ENCODE peak calls at places on chromosomes 7 and 10, in five cellular contexts. E is RWPE2, Q is PC-3, P is cardiac muscle cell, Y is B cell. F is an unnamed sample.

GRCh38 chr7:152899482-152900166 is 140.1 kb downstream of the ACTR3B start:
- DNase-seq in E (no peak), Q (peak; percentile 64), P (peak; percentile 7), Y (no peak), F (no peak)

GRCh38 chr7:411677-412312 is 107.9 kb downstream of the PDGFA start:
- DNase-seq in E (peak; percentile 45), Q (no peak), P (no peak), Y (no peak), F (no peak)

GRCh38 chr7:51129527-51130472 is 186.8 kb downstream of the COBL start:
- DNase-seq in E (no peak), Q (no peak), P (no peak), Y (no peak), F (no peak)

GRCh38 chr10:95560288-95561199 is 627 bp downstream of the SORBS1 start:
- DNase-seq in E (peak; percentile 70), Q (peak; percentile 19), P (peak; percentile 59), Y (peak; percentile 56), F (peak; percentile 70)

GRCh38 chr10:7111574-7111973 is 299.3 kb downstream of the SFMBT2 start:
- DNase-seq in E (no peak), Q (peak; percentile 73), P (peak; percentile 60), Y (no peak), F (no peak)

GRCh38 chr7:72099784-72100183 is 312.4 kb downstream of the CALN1 start:
- DNase-seq in E (no peak), Q (no peak), P (no peak), Y (no peak), F (no peak)

GRCh38 chr10:43683451-43684197 is 34.9 kb upstream of the ZNF32 start:
- DNase-seq in E (no peak), Q (peak; percentile 25), P (no peak), Y (peak; percentile 19), F (peak; percentile 56)

GRCh38 chr7:101169838-101170531 is 4.6 kb upstream of the VGF start:
- DNase-seq in E (no peak), Q (peak; percentile 63), P (peak; percentile 69), Y (peak; percentile 86), F (peak; percentile 85)

GRCh38 chr10:42112331-42113157 is 525.8 kb downstream of the ZNF33B start:
- DNase-seq in E (no peak), Q (no peak), P (no peak), Y (no peak), F (no peak)

GRCh38 chr10:127315888-127316287 is 119.5 kb upstream of the INSYN2A start:
- DNase-seq in E (no peak), Q (no peak), P (no peak), Y (no peak), F (no peak)

GRCh38 chr7:21942955-21943354 is 2.7 kb downstream of the CDCA7L start:
- DNase-seq in E (no peak), Q (peak; percentile 60), P (no peak), Y (no peak), F (no peak)

GRCh38 chr10:77574436-77574835 is 63.2 kb downstream of the KCNMA1 start:
- DNase-seq in E (no peak), Q (peak; percentile 50), P (no peak), Y (no peak), F (no peak)
- TF ChIP-seq CTCF in E (no peak), Q (peak; percentile 69), P (no peak), Y (no peak), F (no peak)

GRCh38 chr10:97542169-97543024 is 30.2 kb upstream of the ANKRD2 start:
- DNase-seq in E (peak; percentile 90), Q (peak; percentile 95), P (peak; percentile 98), Y (no peak), F (no peak)

GRCh38 chr10:97539523-97540200 is 32.9 kb upstream of the ANKRD2 start:
- DNase-seq in E (no peak), Q (peak; percentile 20), P (peak; percentile 98), Y (no peak), F (no peak)

GRCh38 chr10:97543025-97543546 is 29.5 kb upstream of the ANKRD2 start:
- DNase-seq in E (peak; percentile 95), Q (peak; percentile 88), P (peak; percentile 97), Y (no peak), F (no peak)

GRCh38 chr10:97538839-97539238 is 33.7 kb upstream of the ANKRD2 start:
- DNase-seq in E (no peak), Q (peak; percentile 15), P (no peak), Y (no peak), F (no peak)

GRCh38 chr10:97540669-97541500 is 31.7 kb upstream of the ANKRD2 start:
- DNase-seq in E (no peak), Q (no peak), P (peak; percentile 64), Y (no peak), F (no peak)
- TF ChIP-seq CTCF in E (no peak), Q (no peak), P (peak; percentile 22), Y (no peak), F (no peak)

GRCh38 chr10:133401981-133402725 is 8.2 kb downstream of the MTG1 start:
- DNase-seq in E (peak; percentile 50), Q (no peak), P (no peak), Y (no peak), F (no peak)

GRCh38 chr10:133399123-133399601 is 5.2 kb downstream of the MTG1 start:
- DNase-seq in E (peak; percentile 62), Q (no peak), P (no peak), Y (no peak), F (no peak)

GRCh38 chr10:133403359-133403758 is 9.4 kb downstream of the MTG1 start:
- DNase-seq in E (peak; percentile 9), Q (no peak), P (no peak), Y (no peak), F (no peak)

GRCh38 chr10:133400624-133401424 is 6.9 kb downstream of the MTG1 start:
- DNase-seq in E (peak; percentile 30), Q (no peak), P (no peak), Y (peak; percentile 32), F (peak; percentile 73)

DNA sequence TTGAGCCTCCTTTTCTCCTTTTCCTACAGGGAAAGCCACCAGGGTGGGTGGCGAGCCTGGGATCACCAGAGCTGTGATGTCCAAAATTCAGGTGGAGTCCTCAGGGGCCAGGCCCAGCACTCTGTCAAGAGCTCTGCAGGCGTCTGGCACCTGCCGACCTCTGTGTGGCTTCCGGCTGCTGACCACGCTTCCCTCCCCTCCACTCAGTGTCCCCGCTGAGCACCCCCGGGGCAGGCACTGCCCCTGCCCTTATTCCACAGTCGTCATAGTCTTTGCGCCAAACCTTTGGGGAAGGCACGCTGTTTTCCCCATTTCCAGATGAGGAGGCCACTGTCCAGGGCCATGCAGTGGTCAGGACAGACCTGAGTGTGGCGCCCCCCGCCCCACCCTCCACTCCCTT is 7.5 kb downstream of the MTG1 start:
- DNase-seq in E (peak; percentile 27), Q (no peak), P (no peak), Y (no peak), F (no peak)
- TF ChIP-seq CTCF in E (no peak), Q (no peak), P (no peak), Y (no peak), F (no peak)

DNA sequence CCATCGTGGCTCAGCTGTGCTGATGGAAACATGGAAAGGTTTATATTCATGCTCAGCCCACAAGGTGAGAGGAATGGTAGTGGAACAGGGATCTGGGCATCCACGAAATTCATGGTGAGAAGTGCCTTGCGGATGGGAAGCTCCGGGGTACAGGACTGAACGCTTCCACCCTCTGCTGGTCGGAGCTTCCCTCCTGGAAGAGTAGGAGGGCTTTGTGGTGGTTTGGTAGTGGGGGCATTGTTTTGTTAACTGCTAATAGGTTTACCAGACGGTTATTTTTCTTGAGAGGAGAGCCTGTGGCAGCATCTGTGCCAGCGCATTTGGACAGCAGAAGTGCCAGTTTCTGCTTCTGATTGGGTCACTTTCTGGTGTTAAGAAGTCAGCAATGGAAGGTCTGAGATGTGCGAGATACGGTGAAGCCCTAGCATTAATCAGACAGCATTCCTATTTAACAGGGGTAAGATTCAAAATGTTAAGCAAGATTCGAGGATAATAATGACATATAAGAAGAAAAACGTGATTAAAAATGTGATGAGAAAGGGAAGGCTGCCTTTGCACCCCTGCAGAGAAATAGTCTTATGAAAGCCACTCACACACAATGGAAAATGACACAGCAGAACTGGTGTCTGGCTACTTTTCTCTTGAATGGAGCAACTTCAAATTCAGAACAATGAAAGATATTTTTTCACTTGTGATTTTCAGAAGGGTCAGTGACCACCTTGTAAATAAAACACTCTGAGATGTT is 17.7 kb downstream of the ABCA13 start:
- DNase-seq in E (no peak), Q (no peak), P (peak; percentile 21), Y (no peak), F (no peak)
- TF ChIP-seq CTCF in E (no peak), Q (no peak), P (no peak), Y (no peak), F (no peak)